ENCODE peak calls at places on chromosomes 5 and 9, in seven cellular contexts. One of them, this sample, is unnamed.

GRCh38 chr5:180689071-180689694 is 39.8 kb upstream of the FLT4 start:
- DNase-seq in GM12892: no peak
- DNase-seq in K562: no peak
- DNase-seq in H1: no peak
- DNase-seq in HepG2: no peak
- DNase-seq in GM12878: no peak
- DNase-seq in SK-N-SH: no peak
- DNase-seq in this sample: no peak

GRCh38 chr9:137493163-137494103 is 34.3 kb upstream of the NSMF start:
- DNase-seq in GM12892: no peak
- DNase-seq in K562: no peak
- DNase-seq in H1: no peak
- DNase-seq in HepG2: no peak
- DNase-seq in GM12878: no peak
- DNase-seq in SK-N-SH: no peak
- DNase-seq in this sample: no peak

GRCh38 chr9:91273853-91274552 is 87.7 kb downstream of the AUH start:
- DNase-seq in GM12892: no peak
- DNase-seq in K562: no peak
- DNase-seq in H1: no peak
- DNase-seq in HepG2: peak
- DNase-seq in GM12878: no peak
- DNase-seq in SK-N-SH: no peak
- DNase-seq in this sample: no peak

GRCh38 chr5:180423598-180423997 is 70.5 kb upstream of the GFPT2 start:
- DNase-seq in GM12892: no peak
- DNase-seq in K562: no peak
- DNase-seq in H1: no peak
- DNase-seq in HepG2: no peak
- DNase-seq in GM12878: no peak
- DNase-seq in SK-N-SH: no peak
- DNase-seq in this sample: no peak

GRCh38 chr5:177399903-177400868 is at the start of gene PFN3:
- DNase-seq in GM12892: no peak
- DNase-seq in K562: no peak
- DNase-seq in H1: no peak
- DNase-seq in HepG2: no peak
- DNase-seq in GM12878: no peak
- DNase-seq in SK-N-SH: no peak
- DNase-seq in this sample: no peak

GRCh38 chr9:22169732-22170131 is 160.6 kb upstream of the CDKN2B start:
- DNase-seq in GM12892: no peak
- DNase-seq in K562: no peak
- DNase-seq in H1: no peak
- DNase-seq in HepG2: no peak
- DNase-seq in GM12878: no peak
- DNase-seq in SK-N-SH: no peak
- DNase-seq in this sample: no peak

GRCh38 chr5:143605403-143606005 is 202.0 kb upstream of the NR3C1 start:
- DNase-seq in GM12892: no peak
- DNase-seq in K562: no peak
- DNase-seq in H1: no peak
- DNase-seq in HepG2: no peak
- DNase-seq in GM12878: peak
- DNase-seq in SK-N-SH: no peak
- DNase-seq in this sample: no peak

GRCh38 chr5:139295692-139296091 is 2.2 kb downstream of the MATR3 start:
- DNase-seq in GM12892: no peak
- DNase-seq in K562: no peak
- DNase-seq in H1: peak
- DNase-seq in HepG2: no peak
- DNase-seq in GM12878: no peak
- DNase-seq in SK-N-SH: no peak
- DNase-seq in this sample: no peak

GRCh38 chr5:181194489-181195248 is 10.3 kb downstream of the TRIM7 start:
- DNase-seq in GM12892: no peak
- DNase-seq in K562: peak
- DNase-seq in H1: no peak
- DNase-seq in HepG2: no peak
- DNase-seq in GM12878: no peak
- DNase-seq in SK-N-SH: peak
- DNase-seq in this sample: no peak

GRCh38 chr5:59236448-59236847 is 653.6 kb downstream of the RAB3C start:
- DNase-seq in GM12892: no peak
- DNase-seq in K562: no peak
- DNase-seq in H1: no peak
- DNase-seq in HepG2: no peak
- DNase-seq in GM12878: no peak
- DNase-seq in SK-N-SH: no peak
- DNase-seq in this sample: no peak

GRCh38 chr9:136343121-136343883 is 16.0 kb downstream of the GPSM1 start:
- DNase-seq in GM12892: no peak
- DNase-seq in K562: no peak
- DNase-seq in H1: no peak
- DNase-seq in HepG2: no peak
- DNase-seq in GM12878: no peak
- DNase-seq in SK-N-SH: no peak
- DNase-seq in this sample: no peak

GRCh38 chr5:73591698-73592501 is 26.4 kb downstream of the UTP15 start:
- DNase-seq in GM12892: no peak
- DNase-seq in K562: no peak
- DNase-seq in H1: no peak
- DNase-seq in HepG2: no peak
- DNase-seq in GM12878: no peak
- DNase-seq in SK-N-SH: peak
- DNase-seq in this sample: no peak

GRCh38 chr5:151077419-151077818 is 3.4 kb downstream of the TNIP1 start:
- DNase-seq in GM12892: no peak
- DNase-seq in K562: no peak
- DNase-seq in H1: no peak
- DNase-seq in HepG2: no peak
- DNase-seq in GM12878: no peak
- DNase-seq in SK-N-SH: no peak
- DNase-seq in this sample: no peak

GRCh38 chr5:117463836-117464235 is 889.2 kb upstream of the SEMA6A start:
- DNase-seq in GM12892: no peak
- DNase-seq in K562: no peak
- DNase-seq in H1: no peak
- DNase-seq in HepG2: no peak
- DNase-seq in GM12878: no peak
- DNase-seq in SK-N-SH: no peak
- DNase-seq in this sample: no peak

GRCh38 chr9:90029996-90030395 is 425.2 kb downstream of the GADD45G start:
- DNase-seq in GM12892: no peak
- DNase-seq in K562: no peak
- DNase-seq in H1: no peak
- DNase-seq in HepG2: no peak
- DNase-seq in GM12878: no peak
- DNase-seq in SK-N-SH: no peak
- DNase-seq in this sample: no peak

GRCh38 chr9:36803951-36804350 is 230.1 kb downstream of the PAX5 start:
- DNase-seq in GM12892: no peak
- DNase-seq in K562: no peak
- DNase-seq in H1: no peak
- DNase-seq in HepG2: no peak
- DNase-seq in GM12878: no peak
- DNase-seq in SK-N-SH: no peak
- DNase-seq in this sample: no peak

GRCh38 chr9:132486706-132487350 is 76.8 kb downstream of the CFAP77 start:
- DNase-seq in GM12892: no peak
- DNase-seq in K562: no peak
- DNase-seq in H1: no peak
- DNase-seq in HepG2: no peak
- DNase-seq in GM12878: no peak
- DNase-seq in SK-N-SH: peak
- DNase-seq in this sample: peak

GRCh38 chr5:139108056-139108811 is 89.9 kb downstream of the SIL1 start:
- DNase-seq in GM12892: no peak
- DNase-seq in K562: no peak
- DNase-seq in H1: no peak
- DNase-seq in HepG2: no peak
- DNase-seq in GM12878: no peak
- DNase-seq in SK-N-SH: no peak
- DNase-seq in this sample: no peak

GRCh38 chr9:132506907-132507669 is 75.3 kb upstream of the BARHL1 start:
- DNase-seq in GM12892: no peak
- DNase-seq in K562: no peak
- DNase-seq in H1: no peak
- DNase-seq in HepG2: no peak
- DNase-seq in GM12878: no peak
- DNase-seq in SK-N-SH: peak
- DNase-seq in this sample: no peak

GRCh38 chr5:169716287-169716686 is 79.2 kb downstream of the DOCK2 start:
- DNase-seq in GM12892: no peak
- DNase-seq in K562: no peak
- DNase-seq in H1: no peak
- DNase-seq in HepG2: no peak
- DNase-seq in GM12878: no peak
- DNase-seq in SK-N-SH: no peak
- DNase-seq in this sample: no peak

GRCh38 chr9:81759680-81760215 is 70.4 kb upstream of the TLE1 start:
- DNase-seq in GM12892: no peak
- DNase-seq in K562: no peak
- DNase-seq in H1: no peak
- DNase-seq in HepG2: peak
- DNase-seq in GM12878: no peak
- DNase-seq in SK-N-SH: peak
- DNase-seq in this sample: no peak

GRCh38 chr9:137745541-137745991 is 126.8 kb downstream of the EHMT1 start:
- DNase-seq in GM12892: peak
- DNase-seq in K562: peak
- DNase-seq in H1: no peak
- DNase-seq in HepG2: peak
- DNase-seq in GM12878: peak
- DNase-seq in SK-N-SH: no peak
- DNase-seq in this sample: peak

GRCh38 chr5:166746506-166746905 is 1544.9 kb upstream of the WWC1 start:
- DNase-seq in GM12892: no peak
- DNase-seq in K562: no peak
- DNase-seq in H1: no peak
- DNase-seq in HepG2: no peak
- DNase-seq in GM12878: no peak
- DNase-seq in SK-N-SH: no peak
- DNase-seq in this sample: no peak

DNA sequence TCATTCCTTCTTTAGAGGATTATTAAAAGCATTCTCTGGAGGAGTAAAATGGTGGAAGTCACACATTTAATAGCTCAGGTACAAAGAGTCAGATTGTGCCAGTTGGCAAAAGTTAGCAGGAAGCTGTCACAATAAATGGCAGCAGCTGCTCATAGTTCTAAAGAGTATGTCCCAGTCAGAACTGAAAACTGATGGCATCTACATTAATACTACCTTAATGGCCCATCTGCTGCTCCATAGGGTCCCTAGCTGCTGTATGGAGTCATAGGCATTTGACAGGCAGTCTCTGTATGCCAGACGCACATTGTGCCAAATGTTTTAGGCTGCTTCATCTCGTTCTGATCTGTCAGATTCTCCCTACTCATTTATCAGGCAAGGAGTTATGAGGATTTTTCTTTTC is 515.7 kb upstream of the ARRDC3 start:
- DNase-seq in GM12892: no peak
- DNase-seq in K562: no peak
- DNase-seq in H1: no peak
- DNase-seq in HepG2: no peak
- DNase-seq in GM12878: no peak
- DNase-seq in SK-N-SH: no peak
- DNase-seq in this sample: no peak
- TF ChIP-seq TAF1 in GM12892: no peak
- TF ChIP-seq TAF1 in K562: no peak
- TF ChIP-seq TAF1 in H1: no peak
- TF ChIP-seq TAF1 in HepG2: no peak
- TF ChIP-seq TAF1 in GM12878: no peak
- TF ChIP-seq TAF1 in SK-N-SH: no peak
- TF ChIP-seq TAF1 in this sample: no peak

DNA sequence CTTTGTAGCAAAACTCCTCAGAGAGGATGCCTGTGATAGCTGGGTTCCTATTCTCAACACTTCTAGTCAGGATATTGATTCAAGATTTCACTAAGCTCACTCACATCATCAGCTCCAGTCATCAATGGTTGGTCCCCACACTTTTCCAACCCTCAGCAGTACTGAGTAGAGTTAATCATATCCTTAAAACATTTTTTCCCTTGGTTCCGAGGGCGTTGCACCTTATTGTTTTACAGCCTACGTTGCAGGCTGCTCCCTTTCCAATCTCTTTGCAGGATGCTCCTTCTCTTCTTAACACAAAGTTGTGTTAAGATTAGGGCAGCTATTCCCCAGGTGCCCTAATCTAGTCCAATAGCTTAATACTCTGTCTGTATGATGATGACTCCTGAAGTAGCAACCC is 177.7 kb upstream of the PTGER4 start:
- DNase-seq in GM12892: no peak
- DNase-seq in K562: no peak
- DNase-seq in H1: no peak
- DNase-seq in HepG2: no peak
- DNase-seq in GM12878: no peak
- DNase-seq in SK-N-SH: no peak
- DNase-seq in this sample: no peak
- TF ChIP-seq TAF1 in GM12892: no peak
- TF ChIP-seq TAF1 in K562: no peak
- TF ChIP-seq TAF1 in H1: no peak
- TF ChIP-seq TAF1 in HepG2: no peak
- TF ChIP-seq TAF1 in GM12878: no peak
- TF ChIP-seq TAF1 in SK-N-SH: no peak
- TF ChIP-seq TAF1 in this sample: no peak

GRCh38 chr5:111227805-111228204 is 3.6 kb downstream of the CAMK4 start:
- DNase-seq in GM12892: no peak
- DNase-seq in K562: no peak
- DNase-seq in H1: no peak
- DNase-seq in HepG2: no peak
- DNase-seq in GM12878: no peak
- DNase-seq in SK-N-SH: peak
- DNase-seq in this sample: no peak
- TF ChIP-seq TAF1 in GM12892: no peak
- TF ChIP-seq TAF1 in K562: no peak
- TF ChIP-seq TAF1 in H1: no peak
- TF ChIP-seq TAF1 in HepG2: no peak
- TF ChIP-seq TAF1 in GM12878: no peak
- TF ChIP-seq TAF1 in SK-N-SH: no peak
- TF ChIP-seq TAF1 in this sample: no peak

DNA sequence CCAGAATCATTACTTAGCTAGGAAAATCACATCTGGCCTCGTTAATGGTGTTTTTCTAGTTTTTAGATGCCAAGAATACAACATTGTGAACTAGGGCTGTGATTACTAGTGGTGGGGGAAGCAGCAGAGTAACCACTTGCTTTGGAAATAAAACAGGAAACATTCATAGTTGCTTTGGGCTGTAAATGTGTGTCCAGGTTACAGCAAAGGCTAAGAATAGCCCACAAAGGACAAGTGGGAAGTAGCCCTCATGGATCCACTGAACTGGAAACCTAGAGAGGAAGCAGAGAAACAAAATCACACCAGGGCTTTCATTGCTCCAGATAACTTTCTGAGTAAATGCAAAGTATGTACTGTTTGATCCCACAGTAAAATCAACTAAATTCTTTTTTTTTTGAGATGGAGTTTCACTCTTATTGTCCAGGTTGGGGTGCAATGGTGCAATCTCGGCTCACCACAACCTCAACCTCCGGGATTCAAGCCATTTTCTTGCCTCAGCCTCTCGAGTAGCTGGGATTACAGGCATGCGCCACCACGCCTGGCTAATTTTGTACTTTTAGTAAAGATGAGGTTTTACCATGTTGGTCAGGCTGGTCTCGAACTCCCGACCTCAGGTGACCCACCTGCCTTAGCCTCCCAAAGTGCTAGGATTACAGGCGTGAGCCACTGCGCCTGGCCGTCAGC is 56.2 kb upstream of the TNFSF15 start:
- DNase-seq in GM12892: no peak
- DNase-seq in K562: no peak
- DNase-seq in H1: no peak
- DNase-seq in HepG2: no peak
- DNase-seq in GM12878: no peak
- DNase-seq in SK-N-SH: no peak
- DNase-seq in this sample: no peak
- TF ChIP-seq TAF1 in GM12892: no peak
- TF ChIP-seq TAF1 in K562: no peak
- TF ChIP-seq TAF1 in H1: no peak
- TF ChIP-seq TAF1 in HepG2: no peak
- TF ChIP-seq TAF1 in GM12878: no peak
- TF ChIP-seq TAF1 in SK-N-SH: no peak
- TF ChIP-seq TAF1 in this sample: no peak